ENCODE peak calls at places on chromosomes 12 and 14, in five cellular contexts. One of them, this sample, is unnamed.

GRCh38 chr12:91127751-91128150 is 16.5 kb upstream of the LUM start:
- DNase-seq in pancreas: no peak
- DNase-seq in caudate nucleus: no peak
- DNase-seq in cardiac muscle cell: no peak
- DNase-seq in Panc1: no peak
- DNase-seq in this sample: no peak

GRCh38 chr12:18345021-18345735 is 83.9 kb downstream of the PIK3C2G start:
- DNase-seq in pancreas: no peak
- DNase-seq in caudate nucleus: no peak
- DNase-seq in cardiac muscle cell: no peak
- DNase-seq in Panc1: no peak
- DNase-seq in this sample: no peak

GRCh38 chr12:125573293-125573692 is 508.1 kb downstream of the AACS start:
- DNase-seq in pancreas: no peak
- DNase-seq in caudate nucleus: no peak
- DNase-seq in cardiac muscle cell: no peak
- DNase-seq in Panc1: no peak
- DNase-seq in this sample: no peak

GRCh38 chr14:36604757-36605505 is 22.5 kb upstream of the NKX2-8 start:
- DNase-seq in pancreas: no peak
- DNase-seq in caudate nucleus: no peak
- DNase-seq in cardiac muscle cell: peak; percentile 82
- DNase-seq in Panc1: peak; percentile 55
- DNase-seq in this sample: peak; percentile 91

GRCh38 chr12:89883630-89884364 is 175.2 kb upstream of the ATP2B1 start:
- DNase-seq in pancreas: no peak
- DNase-seq in caudate nucleus: no peak
- DNase-seq in cardiac muscle cell: no peak
- DNase-seq in Panc1: no peak
- DNase-seq in this sample: peak; percentile 77

GRCh38 chr14:61934385-61934784 is 172.2 kb downstream of the SNAPC1 start:
- DNase-seq in pancreas: no peak
- DNase-seq in caudate nucleus: no peak
- DNase-seq in cardiac muscle cell: no peak
- DNase-seq in Panc1: no peak
- DNase-seq in this sample: no peak

GRCh38 chr12:72433298-72433697 is 161.1 kb downstream of the TRHDE start:
- DNase-seq in pancreas: no peak
- DNase-seq in caudate nucleus: no peak
- DNase-seq in cardiac muscle cell: no peak
- DNase-seq in Panc1: no peak
- DNase-seq in this sample: no peak

GRCh38 chr12:8493084-8493483 is 20.2 kb upstream of the CLEC4D start:
- DNase-seq in pancreas: no peak
- DNase-seq in caudate nucleus: no peak
- DNase-seq in cardiac muscle cell: no peak
- DNase-seq in Panc1: no peak
- DNase-seq in this sample: no peak

GRCh38 chr12:124543591-124544310 is 23.7 kb downstream of the NCOR2 start:
- DNase-seq in pancreas: peak; percentile 65
- DNase-seq in caudate nucleus: no peak
- DNase-seq in cardiac muscle cell: no peak
- DNase-seq in Panc1: no peak
- DNase-seq in this sample: no peak

GRCh38 chr12:118377891-118378470 is 1.6 kb downstream of the SUDS3 start:
- DNase-seq in pancreas: peak; percentile 46
- DNase-seq in caudate nucleus: peak; percentile 21
- DNase-seq in cardiac muscle cell: peak; percentile 52
- DNase-seq in Panc1: no peak
- DNase-seq in this sample: peak; percentile 48

GRCh38 chr12:54993181-54993835 is 8.7 kb upstream of the TESPA1 start:
- DNase-seq in pancreas: peak; percentile 19
- DNase-seq in caudate nucleus: peak; percentile 22
- DNase-seq in cardiac muscle cell: peak; percentile 81
- DNase-seq in Panc1: peak; percentile 58
- DNase-seq in this sample: peak; percentile 82

GRCh38 chr12:19515179-19515578 is 75.9 kb downstream of the AEBP2 start:
- DNase-seq in pancreas: no peak
- DNase-seq in caudate nucleus: no peak
- DNase-seq in cardiac muscle cell: no peak
- DNase-seq in Panc1: no peak
- DNase-seq in this sample: peak; percentile 39

GRCh38 chr14:32004300-32004699 is 72.8 kb upstream of the ARHGAP5 start:
- DNase-seq in pancreas: no peak
- DNase-seq in caudate nucleus: no peak
- DNase-seq in cardiac muscle cell: no peak
- DNase-seq in Panc1: no peak
- DNase-seq in this sample: no peak

GRCh38 chr14:95157195-95157986 is at the start of gene DICER1:
- DNase-seq in pancreas: peak; percentile 99
- DNase-seq in caudate nucleus: peak; percentile 94
- DNase-seq in cardiac muscle cell: peak; percentile 96
- DNase-seq in Panc1: peak; percentile 27
- DNase-seq in this sample: peak; percentile 94

GRCh38 chr14:102431751-102432150 is 69.0 kb downstream of the TECPR2 start:
- DNase-seq in pancreas: no peak
- DNase-seq in caudate nucleus: no peak
- DNase-seq in cardiac muscle cell: no peak
- DNase-seq in Panc1: no peak
- DNase-seq in this sample: no peak

GRCh38 chr12:6493580-6494350 is at the start of gene NCAPD2:
- DNase-seq in pancreas: peak; percentile 89
- DNase-seq in caudate nucleus: peak; percentile 92
- DNase-seq in cardiac muscle cell: peak; percentile 98
- DNase-seq in Panc1: peak; percentile 68
- DNase-seq in this sample: peak; percentile 97

GRCh38 chr14:61192970-61193369 is 88.2 kb downstream of the TMEM30B start:
- DNase-seq in pancreas: no peak
- DNase-seq in caudate nucleus: no peak
- DNase-seq in cardiac muscle cell: no peak
- DNase-seq in Panc1: no peak
- DNase-seq in this sample: no peak

GRCh38 chr12:62581288-62582064 is 114.8 kb downstream of the MON2 start:
- DNase-seq in pancreas: no peak
- DNase-seq in caudate nucleus: no peak
- DNase-seq in cardiac muscle cell: peak; percentile 43
- DNase-seq in Panc1: no peak
- DNase-seq in this sample: peak; percentile 71

GRCh38 chr14:72541546-72541945 is 352.4 kb downstream of the DPF3 start:
- DNase-seq in pancreas: no peak
- DNase-seq in caudate nucleus: no peak
- DNase-seq in cardiac muscle cell: no peak
- DNase-seq in Panc1: no peak
- DNase-seq in this sample: no peak

GRCh38 chr12:13167226-13167625 is 29.3 kb upstream of the EMP1 start:
- DNase-seq in pancreas: no peak
- DNase-seq in caudate nucleus: no peak
- DNase-seq in cardiac muscle cell: no peak
- DNase-seq in Panc1: no peak
- DNase-seq in this sample: no peak

GRCh38 chr14:82766128-82766527 is 1232.5 kb upstream of the SEL1L start:
- DNase-seq in pancreas: no peak
- DNase-seq in caudate nucleus: no peak
- DNase-seq in cardiac muscle cell: no peak
- DNase-seq in Panc1: no peak
- DNase-seq in this sample: no peak

GRCh38 chr12:57845478-57846284 is 848 bp downstream of the CTDSP2 start:
- DNase-seq in pancreas: peak; percentile 94
- DNase-seq in caudate nucleus: peak; percentile 83
- DNase-seq in cardiac muscle cell: peak; percentile 88
- DNase-seq in Panc1: no peak
- DNase-seq in this sample: peak; percentile 71

DNA sequence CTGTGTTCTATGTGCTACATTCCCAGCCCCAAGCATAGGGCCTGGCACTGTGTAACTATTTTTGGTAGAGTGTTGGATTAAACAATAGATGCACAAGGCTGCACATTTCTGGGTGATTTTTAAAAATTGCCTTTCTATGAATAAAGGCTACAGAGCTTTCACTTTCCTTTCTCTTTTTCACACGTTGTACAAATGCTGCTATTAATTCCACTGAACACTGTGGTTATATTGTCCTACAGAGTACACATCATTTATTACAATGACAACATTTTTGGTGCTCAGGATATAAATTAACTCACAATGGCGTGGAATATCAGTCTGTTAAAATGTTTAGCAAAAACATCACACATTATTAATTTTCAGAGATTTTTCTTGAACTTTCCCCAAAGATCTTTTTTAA is 3.6 kb upstream of the EML1 start:
- DNase-seq in pancreas: no peak
- DNase-seq in caudate nucleus: no peak
- DNase-seq in cardiac muscle cell: no peak
- DNase-seq in Panc1: no peak
- DNase-seq in this sample: no peak
- H3K27ac ChIP-seq in pancreas: no peak overlapping the region
- H3K27ac ChIP-seq in caudate nucleus: peak overlapping the region; percentile 44
- H3K27ac ChIP-seq in cardiac muscle cell: no peak overlapping the region
- H3K27ac ChIP-seq in Panc1: no peak overlapping the region
- H3K27ac ChIP-seq in this sample: no peak overlapping the region

GRCh38 chr12:63841611-63842010 is 2.9 kb upstream of the SRGAP1 start:
- DNase-seq in pancreas: no peak
- DNase-seq in caudate nucleus: no peak
- DNase-seq in cardiac muscle cell: no peak
- DNase-seq in Panc1: no peak
- DNase-seq in this sample: no peak
- H3K27ac ChIP-seq in pancreas: no peak overlapping the region
- H3K27ac ChIP-seq in caudate nucleus: no peak overlapping the region
- H3K27ac ChIP-seq in cardiac muscle cell: no peak overlapping the region
- H3K27ac ChIP-seq in Panc1: peak overlapping the region; percentile 8
- H3K27ac ChIP-seq in this sample: no peak overlapping the region

GRCh38 chr14:75823334-75823733 is 158.5 kb downstream of the TGFB3 start:
- DNase-seq in pancreas: no peak
- DNase-seq in caudate nucleus: no peak
- DNase-seq in cardiac muscle cell: no peak
- DNase-seq in Panc1: no peak
- DNase-seq in this sample: no peak

GRCh38 chr14:75824328-75824727 is 157.5 kb downstream of the TGFB3 start:
- DNase-seq in pancreas: no peak
- DNase-seq in caudate nucleus: no peak
- DNase-seq in cardiac muscle cell: no peak
- DNase-seq in Panc1: no peak
- DNase-seq in this sample: no peak

GRCh38 chr14:75821828-75822521 is 159.8 kb downstream of the TGFB3 start:
- DNase-seq in pancreas: no peak
- DNase-seq in caudate nucleus: no peak
- DNase-seq in cardiac muscle cell: peak; percentile 23
- DNase-seq in Panc1: no peak
- DNase-seq in this sample: no peak

GRCh38 chr14:75820761-75821160 is 159.7 kb downstream of the TTLL5 start:
- DNase-seq in pancreas: no peak
- DNase-seq in caudate nucleus: no peak
- DNase-seq in cardiac muscle cell: no peak
- DNase-seq in Panc1: no peak
- DNase-seq in this sample: no peak

DNA sequence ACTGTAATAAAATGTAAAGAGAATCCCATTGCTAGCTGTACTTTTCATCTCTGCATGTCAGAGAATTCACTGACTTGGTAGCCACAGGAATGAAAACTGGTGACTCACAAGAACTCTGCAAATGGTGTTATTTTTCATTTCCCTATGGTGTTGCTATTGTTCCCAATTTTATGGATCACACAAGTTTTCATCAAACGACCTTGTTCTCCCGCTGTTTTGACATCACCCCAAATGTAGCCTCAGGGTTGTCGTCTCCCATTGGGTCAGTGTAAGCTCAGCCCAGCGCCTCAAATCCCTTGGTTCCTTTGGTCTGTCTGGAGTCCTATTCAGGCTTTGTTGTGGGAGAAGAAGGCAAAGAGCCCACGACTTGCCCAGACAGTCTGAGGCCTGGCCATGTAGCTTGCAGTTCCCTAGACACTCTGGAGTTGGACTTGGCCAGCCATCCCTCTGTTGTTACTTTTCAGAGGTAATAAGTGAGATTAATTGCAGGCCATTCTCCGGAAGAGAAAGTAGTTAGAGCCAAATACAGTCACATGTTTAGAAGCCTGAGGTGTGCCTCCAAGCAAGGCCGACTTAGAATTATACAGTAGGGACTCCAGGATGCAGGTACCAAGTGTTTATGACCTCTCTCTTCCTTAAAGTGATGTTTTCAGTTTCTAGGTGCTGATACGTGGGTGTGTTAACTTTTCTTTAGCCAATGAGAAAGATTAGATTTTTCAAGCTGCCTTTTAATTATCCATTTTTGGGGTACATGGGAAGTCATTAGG is 159.1 kb downstream of the TGFB3 start:
- DNase-seq in pancreas: no peak
- DNase-seq in caudate nucleus: no peak
- DNase-seq in cardiac muscle cell: no peak
- DNase-seq in Panc1: no peak
- DNase-seq in this sample: no peak
- H3K27ac ChIP-seq in pancreas: no peak overlapping the region
- H3K27ac ChIP-seq in caudate nucleus: no peak overlapping the region
- H3K27ac ChIP-seq in cardiac muscle cell: peak overlapping the region; percentile 27
- H3K27ac ChIP-seq in Panc1: no peak overlapping the region
- H3K27ac ChIP-seq in this sample: no peak overlapping the region

GRCh38 chr12:109592905-109593272 is 19.3 kb downstream of the MVK start:
- DNase-seq in pancreas: no peak
- DNase-seq in caudate nucleus: no peak
- DNase-seq in cardiac muscle cell: peak; percentile 28
- DNase-seq in Panc1: no peak
- DNase-seq in this sample: no peak
- H3K27ac ChIP-seq in pancreas: no peak overlapping the region
- H3K27ac ChIP-seq in caudate nucleus: no peak overlapping the region
- H3K27ac ChIP-seq in cardiac muscle cell: peak overlapping the region; percentile 80
- H3K27ac ChIP-seq in Panc1: no peak overlapping the region
- H3K27ac ChIP-seq in this sample: no peak overlapping the region

GRCh38 chr12:127051139-127051538 is 1215.8 kb upstream of the TMEM132C start:
- DNase-seq in pancreas: no peak
- DNase-seq in caudate nucleus: no peak
- DNase-seq in cardiac muscle cell: no peak
- DNase-seq in Panc1: no peak
- DNase-seq in this sample: no peak
- H3K27ac ChIP-seq in pancreas: no peak overlapping the region
- H3K27ac ChIP-seq in caudate nucleus: no peak overlapping the region
- H3K27ac ChIP-seq in cardiac muscle cell: no peak overlapping the region
- H3K27ac ChIP-seq in Panc1: no peak overlapping the region
- H3K27ac ChIP-seq in this sample: no peak overlapping the region

DNA sequence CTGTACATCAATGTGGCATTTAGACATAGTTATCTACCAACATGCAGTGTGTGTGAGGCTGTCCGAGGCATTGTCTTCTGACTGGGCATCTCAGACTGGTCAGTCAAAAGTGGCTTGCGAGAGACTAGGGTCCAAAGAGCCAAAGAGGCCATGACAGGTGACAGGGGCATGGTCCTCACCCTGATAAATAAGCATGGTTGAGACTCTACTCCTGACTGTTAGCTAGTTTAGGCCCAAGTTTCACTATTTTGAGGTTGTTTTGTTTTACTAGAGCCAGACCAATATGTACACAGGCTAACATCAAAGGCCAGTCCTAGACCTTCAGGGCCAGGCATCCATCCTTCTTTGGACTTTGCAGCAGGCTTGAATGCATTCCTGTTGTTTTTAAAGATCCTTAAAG is 76.9 kb upstream of the SRSF5 start:
- DNase-seq in pancreas: no peak
- DNase-seq in caudate nucleus: no peak
- DNase-seq in cardiac muscle cell: no peak
- DNase-seq in Panc1: no peak
- DNase-seq in this sample: no peak
- H3K27ac ChIP-seq in pancreas: no peak overlapping the region
- H3K27ac ChIP-seq in caudate nucleus: no peak overlapping the region
- H3K27ac ChIP-seq in cardiac muscle cell: no peak overlapping the region
- H3K27ac ChIP-seq in Panc1: no peak overlapping the region
- H3K27ac ChIP-seq in this sample: no peak overlapping the region

This sample was measured in GM23338.